ENCODE peak calls at places on chromosomes 1 and 21, in six cellular contexts. One of them, this sample, is unnamed.
A peak's percentile ranks its signal among the peaks of the same experiment; 100 is the strongest.

GRCh38 chr1:60727553-60727952 is 354.8 kb upstream of the NFIA start:
- DNase-seq in GM18507: no peak
- DNase-seq in heart right ventricle: no peak
- DNase-seq in left lung: no peak
- DNase-seq in T follicular helper cell: no peak
- DNase-seq in activated naive CD8-positive, alpha-beta T cell treated with anti-CD3 and anti-CD28 coated beads for 36 hours: no peak
- DNase-seq in this sample: no peak

GRCh38 chr1:234656981-234657651 is 47.1 kb upstream of the IRF2BP2 start:
- DNase-seq in GM18507: no peak
- DNase-seq in heart right ventricle: no peak
- DNase-seq in left lung: peak; percentile 68
- DNase-seq in T follicular helper cell: no peak
- DNase-seq in activated naive CD8-positive, alpha-beta T cell treated with anti-CD3 and anti-CD28 coated beads for 36 hours: no peak
- DNase-seq in this sample: no peak

GRCh38 chr21:41548781-41549180 is 40.8 kb upstream of the TMPRSS2 start:
- DNase-seq in GM18507: no peak
- DNase-seq in heart right ventricle: no peak
- DNase-seq in left lung: no peak
- DNase-seq in T follicular helper cell: no peak
- DNase-seq in activated naive CD8-positive, alpha-beta T cell treated with anti-CD3 and anti-CD28 coated beads for 36 hours: no peak
- DNase-seq in this sample: no peak

GRCh38 chr1:86214605-86215004 is 58.0 kb upstream of the COL24A1 start:
- DNase-seq in GM18507: no peak
- DNase-seq in heart right ventricle: no peak
- DNase-seq in left lung: no peak
- DNase-seq in T follicular helper cell: no peak
- DNase-seq in activated naive CD8-positive, alpha-beta T cell treated with anti-CD3 and anti-CD28 coated beads for 36 hours: no peak
- DNase-seq in this sample: no peak

GRCh38 chr1:162206749-162207635 is 137.5 kb downstream of the NOS1AP start:
- DNase-seq in GM18507: no peak
- DNase-seq in heart right ventricle: no peak
- DNase-seq in left lung: peak; percentile 55
- DNase-seq in T follicular helper cell: no peak
- DNase-seq in activated naive CD8-positive, alpha-beta T cell treated with anti-CD3 and anti-CD28 coated beads for 36 hours: no peak
- DNase-seq in this sample: no peak

GRCh38 chr1:42943166-42943565 is 15.5 kb downstream of the SLC2A1 start:
- DNase-seq in GM18507: no peak
- DNase-seq in heart right ventricle: peak; percentile 47
- DNase-seq in left lung: peak; percentile 66
- DNase-seq in T follicular helper cell: no peak
- DNase-seq in activated naive CD8-positive, alpha-beta T cell treated with anti-CD3 and anti-CD28 coated beads for 36 hours: no peak
- DNase-seq in this sample: no peak

GRCh38 chr1:36208978-36209708 is 15.1 kb upstream of the THRAP3 start:
- DNase-seq in GM18507: no peak
- DNase-seq in heart right ventricle: no peak
- DNase-seq in left lung: no peak
- DNase-seq in T follicular helper cell: no peak
- DNase-seq in activated naive CD8-positive, alpha-beta T cell treated with anti-CD3 and anti-CD28 coated beads for 36 hours: no peak
- DNase-seq in this sample: no peak

GRCh38 chr1:227947678-227948492 is at the start of gene WNT9A:
- DNase-seq in GM18507: no peak
- DNase-seq in heart right ventricle: peak; percentile 53
- DNase-seq in left lung: peak; percentile 83
- DNase-seq in T follicular helper cell: no peak
- DNase-seq in activated naive CD8-positive, alpha-beta T cell treated with anti-CD3 and anti-CD28 coated beads for 36 hours: peak; percentile 33
- DNase-seq in this sample: peak; percentile 64

GRCh38 chr21:32298658-32299081 is at the start of gene MRAP:
- DNase-seq in GM18507: no peak
- DNase-seq in heart right ventricle: no peak
- DNase-seq in left lung: no peak
- DNase-seq in T follicular helper cell: no peak
- DNase-seq in activated naive CD8-positive, alpha-beta T cell treated with anti-CD3 and anti-CD28 coated beads for 36 hours: no peak
- DNase-seq in this sample: no peak

GRCh38 chr1:44783697-44784093 is 4.3 kb downstream of the BEST4 start:
- DNase-seq in GM18507: no peak
- DNase-seq in heart right ventricle: no peak
- DNase-seq in left lung: no peak
- DNase-seq in T follicular helper cell: no peak
- DNase-seq in activated naive CD8-positive, alpha-beta T cell treated with anti-CD3 and anti-CD28 coated beads for 36 hours: no peak
- DNase-seq in this sample: no peak

GRCh38 chr21:33264561-33264960 is 1.6 kb upstream of the IL10RB start:
- DNase-seq in GM18507: no peak
- DNase-seq in heart right ventricle: no peak
- DNase-seq in left lung: no peak
- DNase-seq in T follicular helper cell: no peak
- DNase-seq in activated naive CD8-positive, alpha-beta T cell treated with anti-CD3 and anti-CD28 coated beads for 36 hours: no peak
- DNase-seq in this sample: no peak

GRCh38 chr1:6268431-6268830 is 7.5 kb upstream of the GPR153 start:
- DNase-seq in GM18507: no peak
- DNase-seq in heart right ventricle: no peak
- DNase-seq in left lung: no peak
- DNase-seq in T follicular helper cell: no peak
- DNase-seq in activated naive CD8-positive, alpha-beta T cell treated with anti-CD3 and anti-CD28 coated beads for 36 hours: no peak
- DNase-seq in this sample: no peak

GRCh38 chr1:32094721-32095521 is 12.9 kb upstream of the KPNA6 start:
- DNase-seq in GM18507: no peak
- DNase-seq in heart right ventricle: no peak
- DNase-seq in left lung: no peak
- DNase-seq in T follicular helper cell: no peak
- DNase-seq in activated naive CD8-positive, alpha-beta T cell treated with anti-CD3 and anti-CD28 coated beads for 36 hours: no peak
- DNase-seq in this sample: no peak

GRCh38 chr21:44751186-44751798 is 39.9 kb upstream of the TSPEAR start:
- DNase-seq in GM18507: no peak
- DNase-seq in heart right ventricle: no peak
- DNase-seq in left lung: peak; percentile 57
- DNase-seq in T follicular helper cell: no peak
- DNase-seq in activated naive CD8-positive, alpha-beta T cell treated with anti-CD3 and anti-CD28 coated beads for 36 hours: no peak
- DNase-seq in this sample: peak; percentile 56

GRCh38 chr1:55129194-55129728 is 85.9 kb downstream of the USP24 start:
- DNase-seq in GM18507: no peak
- DNase-seq in heart right ventricle: no peak
- DNase-seq in left lung: no peak
- DNase-seq in T follicular helper cell: no peak
- DNase-seq in activated naive CD8-positive, alpha-beta T cell treated with anti-CD3 and anti-CD28 coated beads for 36 hours: no peak
- DNase-seq in this sample: no peak

GRCh38 chr1:32769524-32770220 is 47.5 kb downstream of the YARS1 start:
- DNase-seq in GM18507: no peak
- DNase-seq in heart right ventricle: no peak
- DNase-seq in left lung: peak; percentile 76
- DNase-seq in T follicular helper cell: no peak
- DNase-seq in activated naive CD8-positive, alpha-beta T cell treated with anti-CD3 and anti-CD28 coated beads for 36 hours: no peak
- DNase-seq in this sample: no peak

GRCh38 chr1:112840631-112841624 is 115.1 kb downstream of the SLC16A1 start:
- DNase-seq in GM18507: no peak
- DNase-seq in heart right ventricle: no peak
- DNase-seq in left lung: no peak
- DNase-seq in T follicular helper cell: no peak
- DNase-seq in activated naive CD8-positive, alpha-beta T cell treated with anti-CD3 and anti-CD28 coated beads for 36 hours: no peak
- DNase-seq in this sample: no peak

GRCh38 chr1:94095112-94095637 is 25.8 kb downstream of the ABCA4 start:
- DNase-seq in GM18507: no peak
- DNase-seq in heart right ventricle: peak; percentile 90
- DNase-seq in left lung: no peak
- DNase-seq in T follicular helper cell: no peak
- DNase-seq in activated naive CD8-positive, alpha-beta T cell treated with anti-CD3 and anti-CD28 coated beads for 36 hours: no peak
- DNase-seq in this sample: no peak

GRCh38 chr1:28392027-28392652 is 22.6 kb downstream of the PHACTR4 start:
- DNase-seq in GM18507: no peak
- DNase-seq in heart right ventricle: no peak
- DNase-seq in left lung: no peak
- DNase-seq in T follicular helper cell: no peak
- DNase-seq in activated naive CD8-positive, alpha-beta T cell treated with anti-CD3 and anti-CD28 coated beads for 36 hours: no peak
- DNase-seq in this sample: no peak

GRCh38 chr1:247337961-247338360 is 6.3 kb upstream of the ZNF496 start:
- DNase-seq in GM18507: no peak
- DNase-seq in heart right ventricle: no peak
- DNase-seq in left lung: no peak
- DNase-seq in T follicular helper cell: no peak
- DNase-seq in activated naive CD8-positive, alpha-beta T cell treated with anti-CD3 and anti-CD28 coated beads for 36 hours: no peak
- DNase-seq in this sample: no peak

GRCh38 chr1:54371038-54371935 is 34.9 kb downstream of the SSBP3 start:
- DNase-seq in GM18507: no peak
- DNase-seq in heart right ventricle: no peak
- DNase-seq in left lung: no peak
- DNase-seq in T follicular helper cell: no peak
- DNase-seq in activated naive CD8-positive, alpha-beta T cell treated with anti-CD3 and anti-CD28 coated beads for 36 hours: no peak
- DNase-seq in this sample: no peak

GRCh38 chr1:204520834-204521709 is 4.9 kb downstream of the MDM4 start:
- DNase-seq in GM18507: no peak
- DNase-seq in heart right ventricle: no peak
- DNase-seq in left lung: no peak
- DNase-seq in T follicular helper cell: peak; percentile 58
- DNase-seq in activated naive CD8-positive, alpha-beta T cell treated with anti-CD3 and anti-CD28 coated beads for 36 hours: peak; percentile 37
- DNase-seq in this sample: peak; percentile 82

This sample was measured in activated effector memory CD4-positive, alpha-beta T cell treated with anti-CD3 and anti-CD28 coated beads, Interleukin-2, amount 50 U/mL, for 16 hours.